ENCODE peak calls at places on chromosomes 1 and 21, in four cellular contexts. B, I, T and X are unnamed samples.

GRCh38 chr1:109479311-109479710 is 4.4 kb upstream of the ATXN7L2 start:
- DNase-seq in I (no peak), T (no peak), B (no peak), X (no peak)

GRCh38 chr1:193437785-193438184 is 251.4 kb upstream of the B3GALT2 start:
- DNase-seq in B (peak), I (no peak), T (no peak), X (no peak)

GRCh38 chr1:214234635-214235025 is 46.3 kb upstream of the SMYD2 start:
- DNase-seq in T (no peak), I (no peak), B (no peak), X (no peak)

GRCh38 chr21:38669186-38669585 is 136.5 kb upstream of the ETS2 start:
- DNase-seq in I (no peak), T (peak), B (no peak), X (peak)

GRCh38 chr1:23394664-23395063 is 25.0 kb upstream of the ZNF436 start:
- DNase-seq in I (peak), B (no peak), T (no peak), X (peak)

GRCh38 chr21:46599251-46599572 is 5.7 kb downstream of the S100B start:
- DNase-seq in B (no peak), I (no peak), T (no peak), X (peak)

GRCh38 chr1:70290248-70290647 is 64.3 kb downstream of the ANKRD13C start:
- DNase-seq in T (no peak), I (no peak), B (no peak), X (no peak)

GRCh38 chr1:86429122-86429725 is 5.3 kb downstream of the CLCA2 start:
- DNase-seq in I (no peak), B (no peak), T (no peak), X (no peak)

GRCh38 chr1:172163479-172164215 is 256.8 kb upstream of the C1orf105 start:
- DNase-seq in B (no peak), T (no peak), I (no peak), X (no peak)

GRCh38 chr1:112575154-112575804 is 43.7 kb downstream of the ST7L start:
- DNase-seq in B (no peak), T (no peak), I (no peak), X (no peak)

GRCh38 chr1:97820470-97821188 is 100.2 kb downstream of the DPYD start:
- DNase-seq in T (no peak), B (no peak), I (no peak), X (peak)
- TF ChIP-seq POLR2AphosphoS5 in T (no peak), B (no peak), I (no peak), X (no peak)

DNA sequence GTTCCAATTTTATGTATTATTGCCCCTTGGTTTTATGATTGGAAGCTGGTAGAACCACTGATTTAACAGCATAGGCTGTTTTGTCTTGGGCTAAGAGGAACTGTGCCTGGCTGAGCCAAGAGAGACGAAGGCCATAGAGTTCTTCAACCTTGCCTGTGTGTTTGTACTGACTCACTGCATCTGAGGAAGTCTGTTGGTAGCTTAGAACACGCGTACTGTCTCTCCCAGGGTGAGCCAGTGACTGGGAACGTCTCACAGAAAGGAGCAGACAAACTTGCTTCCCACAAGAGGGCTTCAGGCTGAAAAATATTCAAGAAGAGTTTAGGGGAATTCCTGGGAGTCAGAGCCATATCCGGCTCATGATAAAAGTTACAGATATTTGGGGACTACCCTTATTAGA is 14.9 kb downstream of the TMEM51 start:
- DNase-seq in I (no peak), B (peak), T (no peak), X (no peak)
- TF ChIP-seq POLR2AphosphoS5 in I (no peak), B (no peak), T (no peak), X (no peak)

GRCh38 chr1:209433649-209434031 is 149.9 kb upstream of the CAMK1G start:
- DNase-seq in B (no peak), I (no peak), T (no peak), X (no peak)
- TF ChIP-seq POLR2AphosphoS5 in B (no peak), I (no peak), T (no peak), X (no peak)

GRCh38 chr1:47445823-47446567 is 8.2 kb downstream of the FOXD2 start:
- DNase-seq in T (no peak), I (no peak), B (no peak), X (no peak)

GRCh38 chr1:47450606-47451005 is 12.8 kb downstream of the FOXD2 start:
- DNase-seq in T (no peak), B (no peak), I (no peak), X (no peak)

GRCh38 chr1:47448462-47449233 is 10.8 kb downstream of the FOXD2 start:
- DNase-seq in I (no peak), T (no peak), B (no peak), X (no peak)

GRCh38 chr1:47452426-47452825 is 14.6 kb downstream of the FOXD2 start:
- DNase-seq in I (no peak), B (no peak), T (no peak), X (peak)

DNA sequence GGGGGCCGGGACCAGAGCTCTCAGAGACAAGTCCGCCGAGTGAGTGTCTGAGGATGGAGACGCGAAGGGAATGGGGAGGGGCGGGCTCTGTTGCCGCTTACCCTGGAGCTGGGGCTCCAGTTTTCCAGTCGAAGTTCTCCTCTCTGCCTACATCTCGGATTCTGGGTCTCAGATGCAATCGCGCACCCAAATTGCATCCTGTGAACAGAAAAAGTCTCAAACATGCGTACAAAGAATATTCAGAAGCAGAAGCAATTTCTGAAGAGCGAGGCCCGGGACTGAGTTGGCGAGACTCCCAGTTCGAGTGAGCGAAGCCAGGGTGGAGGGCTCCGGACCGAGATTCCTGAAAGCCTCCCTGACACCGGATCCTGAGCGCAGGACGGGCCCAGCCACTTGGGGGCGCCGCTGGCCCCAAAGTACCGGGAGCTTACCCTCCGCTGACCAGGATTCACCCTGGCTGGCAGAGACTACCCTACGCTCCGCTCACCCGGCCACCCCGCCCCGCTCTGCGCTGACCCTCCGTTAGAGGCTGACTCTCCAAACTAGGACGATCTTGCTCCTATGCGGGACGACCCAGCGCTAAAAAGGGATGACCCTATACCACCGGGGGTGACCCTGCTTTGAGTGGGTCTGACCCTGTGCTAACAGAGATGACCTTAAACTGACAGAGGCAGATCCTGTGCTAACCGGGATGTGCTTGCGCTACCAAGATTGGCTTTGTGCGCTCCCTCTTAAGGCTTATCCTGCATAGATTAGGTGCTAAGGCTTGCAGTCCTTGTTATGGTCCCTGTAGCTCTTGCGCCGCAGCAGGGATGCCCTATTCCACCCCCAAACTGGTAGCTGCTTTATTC is 12.1 kb downstream of the FOXD2 start:
- DNase-seq in I (no peak), B (no peak), T (no peak), X (peak)
- TF ChIP-seq POLR2AphosphoS5 in I (no peak), B (no peak), T (no peak), X (no peak)

GRCh38 chr1:154745286-154745731 is 124.8 kb downstream of the KCNN3 start:
- DNase-seq in I (no peak), B (peak), T (no peak), X (no peak)
- TF ChIP-seq POLR2AphosphoS5 in I (no peak), B (no peak), T (no peak), X (no peak)